ENCODE peak calls at places on chromosomes 1 and 21, in eight cellular contexts. B is BJ, P is NB4, C is fibroblast of mammary gland, A is Calu3, W is fibroblast of lung, E is psoas muscle, M is GM23338. G is an unnamed sample.

GRCh38 chr1:242055921-242056320 is 57.0 kb upstream of the MAP1LC3C start:
- DNase-seq in A (no peak), P (no peak), B (no peak), M (no peak), W (no peak), C (peak), E (no peak), G (peak)

GRCh38 chr1:211715976-211716375 is 40.6 kb upstream of the NEK2 start:
- DNase-seq in W (no peak), E (no peak), B (no peak), C (no peak), A (no peak), M (no peak), P (peak), G (no peak)

GRCh38 chr1:6271554-6271953 is 10.7 kb upstream of the GPR153 start:
- DNase-seq in W (no peak), C (no peak), E (no peak), P (no peak), A (no peak), M (no peak), B (no peak), G (no peak)

GRCh38 chr21:38880578-38880966 is 74.8 kb downstream of the ETS2 start:
- DNase-seq in W (no peak), C (no peak), P (no peak), E (no peak), M (no peak), B (no peak), A (no peak), G (no peak)

GRCh38 chr1:65526049-65526556 is 105.6 kb downstream of the LEPR start:
- DNase-seq in E (no peak), C (no peak), W (no peak), B (no peak), A (no peak), P (no peak), M (peak), G (no peak)

GRCh38 chr21:28822882-28823335 is 169.8 kb downstream of the LTN1 start:
- DNase-seq in M (no peak), A (no peak), B (peak), E (no peak), C (peak), W (peak), P (no peak), G (no peak)

GRCh38 chr1:108503062-108503740 is 53.1 kb downstream of the NBPF6 start:
- DNase-seq in W (peak), E (no peak), A (no peak), C (peak), B (peak), P (no peak), M (peak), G (peak)

GRCh38 chr1:187514110-187514509 is 685.4 kb downstream of the PLA2G4A start:
- DNase-seq in P (no peak), W (no peak), E (no peak), B (no peak), A (no peak), M (no peak), C (no peak), G (no peak)

GRCh38 chr1:111565079-111565478 is 54.5 kb upstream of the RAP1A start:
- DNase-seq in C (peak), A (no peak), E (no peak), P (peak), M (no peak), W (peak), B (no peak), G (peak)

GRCh38 chr1:2821970-2822620 is 20.6 kb upstream of the TTC34 start:
- DNase-seq in M (peak), W (no peak), C (no peak), E (peak), A (peak), P (peak), B (no peak), G (no peak)

GRCh38 chr1:78743626-78744025 is 94.0 kb downstream of the IFI44 start:
- DNase-seq in W (peak), C (peak), E (no peak), P (no peak), A (no peak), M (no peak), B (no peak), G (peak)

GRCh38 chr1:116847175-116847574 is 62.5 kb upstream of the PTGFRN start:
- DNase-seq in A (no peak), E (no peak), C (no peak), P (no peak), B (no peak), W (no peak), M (no peak), G (no peak)

GRCh38 chr1:229027622-229028182 is 243.2 kb upstream of the RAB4A start:
- DNase-seq in M (peak), C (peak), P (peak), B (no peak), W (peak), E (peak), A (peak), G (peak)

GRCh38 chr1:5967351-5968160 is 24.7 kb downstream of the NPHP4 start:
- DNase-seq in A (no peak), W (no peak), P (no peak), C (no peak), B (no peak), E (peak), M (no peak), G (no peak)

GRCh38 chr1:32232558-32233304 is 10.5 kb downstream of the EIF3I start:
- DNase-seq in B (no peak), A (no peak), P (no peak), W (no peak), E (no peak), C (no peak), M (no peak), G (no peak)

GRCh38 chr1:111197598-111198289 is 2.7 kb downstream of the DENND2D start:
- DNase-seq in P (peak), A (peak), B (no peak), C (no peak), M (peak), W (no peak), E (no peak), G (peak)

GRCh38 chr1:215754112-215754511 is 187.0 kb downstream of the KCTD3 start:
- DNase-seq in W (no peak), A (no peak), P (no peak), B (no peak), C (no peak), E (no peak), M (no peak), G (no peak)

GRCh38 chr1:248243204-248243603 is 12.0 kb downstream of the OR2M4 start:
- DNase-seq in C (peak), P (peak), B (no peak), W (peak), A (peak), E (no peak), M (peak), G (peak)
- TF ChIP-seq CTCF in C (peak), P (peak), B (peak), W (peak), A (peak), E (no peak), M (peak), G (peak)

GRCh38 chr1:96080925-96081324 is 640.7 kb upstream of the PTBP2 start:
- DNase-seq in P (peak), E (no peak), C (peak), B (no peak), A (no peak), W (peak), M (peak), G (peak)
- TF ChIP-seq CTCF in P (peak), E (no peak), C (peak), B (no peak), A (no peak), W (peak), M (peak), G (no peak)

DNA sequence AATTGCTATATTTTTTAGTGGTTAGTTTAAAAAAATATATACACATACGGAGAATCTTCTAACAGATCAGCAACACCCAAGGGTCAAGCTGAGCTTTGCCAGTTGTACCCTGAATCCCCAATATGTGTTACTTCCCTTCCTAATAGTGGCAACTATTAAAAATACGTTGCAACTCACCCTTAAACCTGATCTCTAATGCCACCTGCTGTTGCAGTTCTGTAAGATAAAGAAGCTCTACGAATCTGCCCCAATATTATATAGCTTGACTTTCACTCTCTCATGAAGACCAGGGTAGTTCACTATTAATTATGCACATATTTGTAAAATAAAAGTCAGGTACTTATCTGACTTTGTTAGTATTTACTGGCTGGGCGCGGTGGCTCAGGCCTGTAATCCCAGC is 58.4 kb downstream of the ASH1L start:
- DNase-seq in W (peak), M (peak), A (peak), B (no peak), C (peak), P (peak), E (no peak), G (peak)
- TF ChIP-seq CTCF in W (peak), M (peak), A (no peak), B (peak), C (peak), P (no peak), E (peak), G (peak)

DNA sequence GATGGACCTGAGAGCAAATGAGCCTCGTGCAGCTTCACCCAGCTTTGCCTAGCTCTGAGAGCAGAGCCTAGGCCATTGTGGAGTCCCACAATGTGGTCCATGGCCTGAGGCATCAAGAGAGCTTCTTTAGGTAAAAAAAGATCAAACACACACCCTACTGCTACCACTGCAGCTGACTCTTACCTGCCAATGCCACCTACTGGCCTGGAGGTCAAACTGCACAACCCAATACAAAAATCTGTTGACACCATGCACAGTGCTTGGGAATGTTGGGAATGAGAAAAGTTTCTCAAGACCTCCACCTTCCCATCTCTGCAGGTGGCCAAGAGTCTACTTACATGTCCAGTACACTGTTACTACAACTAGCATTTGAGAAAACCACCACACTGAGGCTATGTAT is 60.6 kb downstream of the UCHL5 start:
- DNase-seq in E (no peak), W (no peak), C (no peak), M (peak), P (no peak), A (no peak), B (no peak), G (no peak)
- TF ChIP-seq CTCF in E (no peak), W (peak), C (peak), M (peak), P (peak), A (no peak), B (peak), G (peak)

DNA sequence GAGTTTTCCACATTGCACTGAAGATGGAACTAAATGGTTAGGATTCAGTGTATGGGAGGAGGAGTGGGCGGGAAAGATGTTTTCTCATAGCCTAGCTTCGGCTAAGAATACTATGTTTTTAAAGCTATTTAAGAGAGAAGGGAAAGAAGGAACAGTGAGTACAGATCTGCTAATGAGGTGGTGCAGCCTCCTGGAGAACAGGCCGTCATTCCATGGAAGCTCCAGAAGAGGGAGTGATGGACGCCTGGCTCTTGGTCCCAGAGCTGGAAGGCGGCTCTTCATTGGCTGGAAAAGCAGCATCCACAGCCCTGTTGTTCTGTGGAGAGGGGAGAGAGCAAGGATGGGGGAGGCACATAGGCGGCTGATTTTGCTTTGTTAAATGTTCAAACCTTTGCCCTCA is 6.9 kb downstream of the CAMK1G start:
- DNase-seq in A (no peak), M (peak), P (peak), W (peak), C (peak), B (no peak), E (no peak), G (no peak)
- TF ChIP-seq CTCF in A (no peak), M (peak), P (peak), W (peak), C (peak), B (peak), E (no peak), G (no peak)

GRCh38 chr21:42278750-42279149 is 36.5 kb downstream of the TFF3 start:
- DNase-seq in M (no peak), C (no peak), P (no peak), B (no peak), W (no peak), A (no peak), E (no peak), G (no peak)

GRCh38 chr21:42279341-42279871 is 35.8 kb downstream of the TFF3 start:
- DNase-seq in M (no peak), C (no peak), A (no peak), W (no peak), P (no peak), E (no peak), B (no peak), G (no peak)

GRCh38 chr21:42277593-42277992 is 37.6 kb downstream of the TFF3 start:
- DNase-seq in A (no peak), W (no peak), M (no peak), P (no peak), B (no peak), E (no peak), C (no peak), G (no peak)

GRCh38 chr21:42276076-42276475 is 39.1 kb downstream of the TFF3 start:
- DNase-seq in E (no peak), M (no peak), B (no peak), A (no peak), P (no peak), W (no peak), C (no peak), G (no peak)

GRCh38 chr21:42276526-42277154 is 38.6 kb downstream of the TFF3 start:
- DNase-seq in A (no peak), B (no peak), P (no peak), C (no peak), M (no peak), W (no peak), E (no peak), G (no peak)
- TF ChIP-seq CTCF in A (no peak), B (no peak), P (no peak), C (no peak), M (no peak), W (no peak), E (no peak), G (no peak)

DNA sequence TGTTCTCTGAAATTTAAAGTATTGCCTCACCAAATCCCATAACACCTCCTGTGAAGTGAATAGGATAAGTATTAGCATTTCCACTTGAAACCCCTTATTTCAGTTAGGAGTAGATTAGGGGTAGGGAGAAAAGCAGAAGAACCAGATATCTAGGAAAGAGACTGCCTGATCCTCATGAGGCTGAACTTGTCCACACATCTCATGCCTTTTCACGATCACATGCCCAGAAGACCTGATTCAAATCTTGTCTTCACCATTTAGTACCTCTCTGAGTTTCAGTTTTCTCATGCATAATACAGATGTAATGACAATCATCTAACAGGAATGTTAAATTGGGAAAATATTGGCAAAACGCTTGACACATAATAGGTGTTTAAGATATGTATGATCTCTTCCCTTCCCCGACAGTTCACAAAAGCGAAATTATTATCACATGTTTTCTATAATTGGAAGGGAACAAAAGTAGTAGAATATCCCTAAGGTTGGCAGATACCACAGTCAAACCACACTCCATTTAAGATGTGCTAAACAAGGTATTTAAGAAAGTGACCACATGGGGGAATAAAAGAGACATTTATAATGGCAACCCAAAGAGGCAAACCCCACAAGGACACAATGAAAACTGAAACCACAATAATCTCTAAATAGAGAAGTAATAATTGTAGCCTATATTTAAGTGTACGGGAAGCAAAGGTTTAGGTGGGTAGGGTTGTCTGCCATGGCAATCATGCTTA is 25.2 kb downstream of the GFI1 start:
- DNase-seq in W (no peak), A (no peak), E (no peak), C (no peak), P (peak), M (no peak), B (no peak), G (peak)
- TF ChIP-seq CTCF in W (no peak), A (no peak), E (no peak), C (no peak), P (no peak), M (no peak), B (no peak), G (no peak)

GRCh38 chr1:19311931-19312781 is at the start of the genes AKR7A2 and SLC66A1:
- DNase-seq in B (peak), A (peak), W (peak), C (peak), P (peak), M (peak), E (peak), G (peak)
- TF ChIP-seq CTCF in B (peak), A (no peak), W (no peak), C (no peak), P (no peak), M (no peak), E (peak), G (peak)

DNA sequence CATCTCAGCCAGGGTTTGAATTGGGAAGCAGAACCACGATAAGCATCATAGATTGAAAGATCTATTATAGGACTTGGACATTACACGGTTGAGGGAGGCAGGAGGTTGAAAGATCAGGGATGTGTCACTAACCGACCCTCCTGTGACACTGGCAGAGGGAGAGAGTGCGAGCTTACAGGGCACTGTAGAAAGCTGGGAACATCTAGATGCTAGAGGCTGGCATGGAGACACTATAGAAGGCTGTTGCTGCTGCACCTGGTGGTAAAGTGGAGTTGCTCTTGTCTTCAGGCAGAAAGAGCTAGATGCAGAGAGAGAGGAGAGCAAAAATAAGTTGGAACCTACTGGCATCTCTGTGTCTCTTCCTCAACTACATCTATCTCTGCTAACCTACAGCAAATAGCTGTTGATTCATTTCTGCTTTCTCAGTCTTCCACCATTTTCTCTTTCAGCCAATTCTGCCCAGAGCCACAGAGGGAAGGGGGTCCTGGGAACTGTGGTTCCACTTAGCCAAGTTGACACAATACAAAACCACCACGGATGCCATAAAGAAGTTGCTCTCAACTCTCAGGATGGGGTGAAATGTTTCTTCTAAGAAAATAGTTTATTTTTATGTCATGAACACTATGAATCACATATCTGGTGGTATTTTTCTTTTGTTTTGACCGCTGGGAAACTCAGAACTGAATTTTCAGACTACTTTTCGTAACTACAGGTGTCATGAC is 155.9 kb downstream of the ZNF281 start:
- DNase-seq in E (no peak), B (no peak), P (no peak), C (no peak), M (no peak), W (no peak), A (no peak), G (no peak)
- TF ChIP-seq CTCF in E (no peak), B (no peak), P (no peak), C (no peak), M (no peak), W (peak), A (no peak), G (no peak)